ENCODE peak calls at places on chromosomes 11 and 22, in four cellular contexts. P is K562, N is HepG2, T is GM12878. Y is an unnamed sample.

GRCh38 chr22:36336246-36337182 is 51.3 kb downstream of the MYH9 start:
- DNase-seq in P (no peak), N (no peak), T (no peak), Y (no peak)

GRCh38 chr11:122877732-122878131 is 4.8 kb upstream of the JHY start:
- DNase-seq in P (no peak), N (no peak), T (no peak), Y (no peak)

GRCh38 chr11:101446238-101446637 is 137.6 kb downstream of the TRPC6 start:
- DNase-seq in P (no peak), N (no peak), T (no peak), Y (no peak)

GRCh38 chr11:130000552-130001176 is 2.0 kb downstream of the PRDM10 start:
- DNase-seq in P (no peak), N (peak), T (no peak), Y (no peak)

GRCh38 chr11:14768789-14769188 is 123.2 kb downstream of the CYP2R1 start:
- DNase-seq in P (no peak), N (no peak), T (no peak), Y (no peak)

GRCh38 chr11:25650319-25650718 is 681.6 kb upstream of the ANO3 start:
- DNase-seq in P (no peak), N (no peak), T (no peak), Y (no peak)

GRCh38 chr11:127471662-127472061 is 471.1 kb upstream of the KIRREL3 start:
- DNase-seq in P (no peak), N (no peak), T (no peak), Y (peak)

GRCh38 chr11:121520243-121521144 is 67.7 kb upstream of the SORL1-AS1 start:
- DNase-seq in P (no peak), N (no peak), T (no peak), Y (no peak)

GRCh38 chr11:67301313-67301921 is 1.9 kb upstream of the SSH3 start:
- DNase-seq in P (no peak), N (no peak), T (no peak), Y (no peak)

GRCh38 chr11:77381749-77382693 is 80.5 kb upstream of the GDPD4 start:
- DNase-seq in P (no peak), N (no peak), T (no peak), Y (no peak)

DNA sequence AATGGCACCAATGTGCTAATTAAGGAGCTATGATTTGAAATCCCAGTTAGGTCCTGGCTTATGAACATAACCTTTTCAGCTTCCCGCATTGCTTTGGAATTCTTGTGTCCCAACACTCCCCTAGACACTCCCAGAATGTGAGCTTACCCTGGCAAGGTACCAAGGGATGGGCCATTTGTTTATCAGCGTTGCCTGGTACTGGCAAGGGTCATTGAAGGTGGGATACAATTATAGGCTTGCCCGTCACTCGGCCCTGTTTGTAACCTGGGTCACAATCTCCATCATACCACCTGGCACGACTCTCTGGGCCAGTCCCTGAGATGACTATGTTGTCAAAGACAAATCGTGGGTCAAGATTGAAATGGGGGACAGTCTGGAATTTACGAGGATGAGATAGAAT is 5.3 kb downstream of the CSRP3 start:
- DNase-seq in P (no peak), N (no peak), T (no peak), Y (no peak)
- TF ChIP-seq TARDBP in P (no peak), N (no peak), T (no peak), Y (no peak)

GRCh38 chr11:8019671-8020597 is 32.8 kb downstream of the EIF3F start:
- DNase-seq in P (no peak), N (no peak), T (no peak), Y (peak)

GRCh38 chr11:8017071-8017470 is 29.9 kb downstream of the EIF3F start:
- DNase-seq in P (no peak), N (no peak), T (no peak), Y (no peak)

GRCh38 chr11:8016396-8016949 is 29.3 kb downstream of the EIF3F start:
- DNase-seq in P (no peak), N (no peak), T (no peak), Y (no peak)

GRCh38 chr11:8017894-8018741 is 31.0 kb downstream of the EIF3F start:
- DNase-seq in P (no peak), N (no peak), T (no peak), Y (no peak)

DNA sequence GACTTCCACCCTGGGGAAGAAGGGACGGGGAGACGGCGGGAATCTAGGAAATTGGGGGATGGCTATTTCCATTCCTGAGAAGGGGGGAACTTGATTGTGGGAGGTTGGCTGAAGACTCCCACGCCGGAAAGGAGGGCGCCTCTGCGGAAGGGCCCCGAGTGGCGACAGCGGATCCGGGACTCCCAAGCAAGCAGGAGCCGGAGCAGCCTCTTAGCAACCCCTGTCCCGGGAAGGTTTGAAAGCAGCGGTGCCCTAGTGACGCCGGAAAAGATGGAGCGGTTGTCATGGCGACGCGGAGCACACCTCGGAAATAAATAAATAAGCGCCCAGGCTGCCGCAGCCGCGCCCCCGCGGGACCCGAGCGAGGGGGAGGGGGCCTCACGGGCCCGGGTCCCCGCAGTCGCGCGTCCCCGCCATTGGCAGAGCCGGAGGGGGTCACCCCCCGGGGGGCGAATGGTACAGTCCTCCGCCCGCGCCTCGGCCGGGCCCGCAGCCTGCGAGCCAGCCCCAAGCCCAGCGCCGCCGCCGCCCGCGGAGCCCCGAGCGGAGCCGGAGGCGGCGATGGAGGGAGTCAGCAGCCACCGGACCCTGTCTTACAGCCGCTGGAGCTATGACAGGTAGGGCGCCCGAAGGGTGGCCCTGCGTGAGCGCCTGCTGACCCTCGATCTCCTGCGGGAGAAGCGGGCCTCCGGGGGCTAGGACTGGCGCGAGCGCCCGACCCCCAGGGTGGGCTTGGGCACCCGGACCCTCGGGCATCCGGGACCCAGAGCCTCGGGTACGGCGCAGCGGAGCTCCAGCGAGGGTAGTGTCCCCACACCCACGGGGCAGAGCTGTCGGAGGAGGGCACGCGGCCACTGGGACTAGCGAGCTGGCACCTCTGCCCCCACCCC is 31.9 kb downstream of the EIF3F start:
- DNase-seq in P (no peak), N (peak), T (no peak), Y (peak)
- TF ChIP-seq TARDBP in P (no peak), N (no peak), T (no peak), Y (no peak)

DNA sequence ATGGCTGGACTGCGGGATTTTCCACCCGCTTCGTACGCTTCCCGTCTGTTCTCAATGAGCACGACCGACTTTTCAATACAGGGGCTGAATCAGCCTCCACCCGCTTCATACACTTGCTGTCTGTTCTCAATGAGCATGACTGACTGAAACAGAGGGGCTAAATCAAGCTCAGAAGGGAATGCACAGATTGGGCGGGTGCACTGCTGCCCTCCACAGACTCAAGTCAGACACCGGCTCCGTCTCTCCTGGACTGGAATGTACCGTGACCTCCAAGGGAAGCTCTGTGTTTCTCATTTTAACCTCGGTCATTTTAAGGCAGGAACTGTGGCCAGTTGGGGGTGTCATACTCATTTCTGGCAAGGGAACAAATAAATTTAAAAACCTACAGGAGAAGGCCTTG is 48.4 kb downstream of the BRD1 start:
- DNase-seq in P (no peak), N (no peak), T (no peak), Y (no peak)
- TF ChIP-seq TARDBP in P (no peak), N (no peak), T (no peak), Y (no peak)

DNA sequence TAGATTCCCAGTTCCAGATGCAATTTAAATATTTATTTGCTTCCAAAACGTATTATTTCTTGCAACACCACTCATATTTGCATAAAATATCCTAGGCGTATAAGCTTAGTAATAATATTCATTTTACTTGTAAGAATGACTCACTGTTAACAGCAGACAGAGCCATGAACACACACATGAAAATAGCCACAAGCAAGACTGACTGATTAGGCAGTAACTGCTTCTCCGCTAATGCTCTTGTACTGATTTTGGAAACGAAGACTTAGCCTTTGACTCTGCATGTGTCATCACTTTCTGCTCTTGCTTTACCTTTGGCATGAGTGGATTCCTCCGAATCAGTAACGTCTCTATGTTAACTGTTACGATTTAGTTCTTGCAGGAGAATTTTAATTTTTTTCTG is 6.0 kb downstream of the OR10Q1 start:
- DNase-seq in P (no peak), N (no peak), T (no peak), Y (no peak)
- TF ChIP-seq TARDBP in P (no peak), N (no peak), T (no peak), Y (no peak)

DNA sequence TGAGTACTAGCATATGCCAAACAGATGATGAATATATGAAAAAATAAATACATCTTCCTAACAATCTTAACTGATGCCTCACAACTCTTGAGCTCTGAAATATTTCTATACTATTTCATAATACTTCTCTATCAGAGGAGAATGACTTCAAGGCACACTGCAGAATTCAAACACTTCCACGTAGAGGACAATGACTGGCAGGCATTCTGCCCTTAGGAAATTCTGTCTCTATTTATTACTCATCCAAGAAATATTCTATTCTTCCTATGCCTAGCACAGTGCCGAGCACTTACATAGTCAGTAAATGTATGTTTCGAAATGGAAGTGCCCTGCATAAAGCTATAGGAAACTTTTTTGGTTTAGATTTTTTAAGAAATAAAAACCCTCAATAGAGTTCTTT is 809.1 kb downstream of the DLG2 start:
- DNase-seq in P (no peak), N (no peak), T (no peak), Y (no peak)
- TF ChIP-seq TARDBP in P (no peak), N (no peak), T (no peak), Y (no peak)

DNA sequence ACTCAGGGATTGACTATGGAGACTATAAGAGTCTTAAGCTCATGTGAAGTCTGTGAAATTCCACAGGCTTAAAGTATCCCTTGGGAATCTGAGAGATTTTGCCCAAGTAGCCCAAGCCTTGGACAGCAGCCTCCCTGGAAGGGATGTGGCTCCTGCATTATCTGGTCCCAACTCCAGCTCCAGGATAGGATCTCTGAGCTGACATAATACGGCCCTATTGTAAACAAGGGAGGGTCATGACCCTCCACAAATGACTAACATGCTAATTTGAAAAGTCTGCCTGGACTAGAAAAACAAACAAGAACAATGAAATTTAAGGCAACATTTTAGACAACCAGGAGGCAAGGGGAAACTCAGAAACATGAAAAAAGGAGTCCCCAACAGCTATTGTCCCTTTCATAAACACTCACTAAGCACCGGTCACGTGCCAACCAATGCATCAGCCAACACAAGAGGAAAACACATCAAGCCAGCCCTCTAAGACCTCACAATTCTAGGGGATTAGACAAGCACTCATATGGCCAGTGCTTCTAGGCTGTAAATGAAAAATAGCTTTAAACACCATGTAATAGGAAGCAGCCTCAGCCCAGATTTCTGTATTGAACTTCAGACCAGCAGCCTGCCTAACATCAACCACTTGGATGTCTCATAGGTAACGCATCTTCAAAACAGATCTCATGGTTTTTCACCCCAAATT is 101.2 kb upstream of the TIMP3 start:
- DNase-seq in P (no peak), N (peak), T (no peak), Y (no peak)
- TF ChIP-seq TARDBP in P (no peak), N (no peak), T (no peak), Y (no peak)

GRCh38 chr11:134556186-134556585 is 144.1 kb upstream of the B3GAT1 start:
- DNase-seq in P (no peak), N (no peak), T (no peak), Y (no peak)
- TF ChIP-seq TARDBP in P (no peak), N (no peak), T (no peak), Y (no peak)